ENCODE peak calls at places on chromosome 19, in nine cellular contexts. One of them, this sample, is unnamed.

GRCh38 chr19:18006895-18007604 is 920 bp upstream of the ARRDC2 start:
- DNase-seq in amygdala: peak
- DNase-seq in mucosa of descending colon: peak
- DNase-seq in left colon: peak
- DNase-seq in neural crest cell: peak
- DNase-seq in progenitor cell of endocrine pancreas: peak
- DNase-seq in activated gamma-delta T cell treated with Interleukin-2 at 50 U/mL for 16 hours: peak
- DNase-seq in stimulated activated CD8-positive, alpha-beta memory T cell treated with anti-CD3 and anti-CD28 coated beads, Interleukin-15, amount 100 ng/mL, for 1 hour: peak
- DNase-seq in cardiac muscle cell: peak
- DNase-seq in this sample: peak

GRCh38 chr19:543912-544608 is at the start of gene GZMM:
- DNase-seq in amygdala: no peak
- DNase-seq in mucosa of descending colon: peak
- DNase-seq in left colon: no peak
- DNase-seq in neural crest cell: no peak
- DNase-seq in progenitor cell of endocrine pancreas: no peak
- DNase-seq in activated gamma-delta T cell treated with Interleukin-2 at 50 U/mL for 16 hours: peak
- DNase-seq in stimulated activated CD8-positive, alpha-beta memory T cell treated with anti-CD3 and anti-CD28 coated beads, Interleukin-15, amount 100 ng/mL, for 1 hour: peak
- DNase-seq in cardiac muscle cell: no peak
- DNase-seq in this sample: no peak

GRCh38 chr19:8610928-8611284 is 391 bp upstream of the ADAMTS10 start:
- DNase-seq in amygdala: no peak
- DNase-seq in mucosa of descending colon: no peak
- DNase-seq in left colon: no peak
- DNase-seq in neural crest cell: no peak
- DNase-seq in progenitor cell of endocrine pancreas: no peak
- DNase-seq in activated gamma-delta T cell treated with Interleukin-2 at 50 U/mL for 16 hours: no peak
- DNase-seq in stimulated activated CD8-positive, alpha-beta memory T cell treated with anti-CD3 and anti-CD28 coated beads, Interleukin-15, amount 100 ng/mL, for 1 hour: no peak
- DNase-seq in cardiac muscle cell: no peak
- DNase-seq in this sample: no peak

GRCh38 chr19:38231918-38232317 is 7.9 kb upstream of the DPF1 start:
- DNase-seq in amygdala: no peak
- DNase-seq in mucosa of descending colon: no peak
- DNase-seq in left colon: no peak
- DNase-seq in neural crest cell: no peak
- DNase-seq in progenitor cell of endocrine pancreas: no peak
- DNase-seq in activated gamma-delta T cell treated with Interleukin-2 at 50 U/mL for 16 hours: no peak
- DNase-seq in stimulated activated CD8-positive, alpha-beta memory T cell treated with anti-CD3 and anti-CD28 coated beads, Interleukin-15, amount 100 ng/mL, for 1 hour: no peak
- DNase-seq in cardiac muscle cell: no peak
- DNase-seq in this sample: no peak

GRCh38 chr19:10404888-10405808 is 1.8 kb upstream of the CDC37 start:
- DNase-seq in amygdala: no peak
- DNase-seq in mucosa of descending colon: no peak
- DNase-seq in left colon: no peak
- DNase-seq in neural crest cell: no peak
- DNase-seq in progenitor cell of endocrine pancreas: no peak
- DNase-seq in activated gamma-delta T cell treated with Interleukin-2 at 50 U/mL for 16 hours: no peak
- DNase-seq in stimulated activated CD8-positive, alpha-beta memory T cell treated with anti-CD3 and anti-CD28 coated beads, Interleukin-15, amount 100 ng/mL, for 1 hour: no peak
- DNase-seq in cardiac muscle cell: no peak
- DNase-seq in this sample: no peak

GRCh38 chr19:35959040-35959967 is 23.1 kb downstream of the LRFN3 start:
- DNase-seq in amygdala: no peak
- DNase-seq in mucosa of descending colon: peak
- DNase-seq in left colon: peak
- DNase-seq in neural crest cell: no peak
- DNase-seq in progenitor cell of endocrine pancreas: no peak
- DNase-seq in activated gamma-delta T cell treated with Interleukin-2 at 50 U/mL for 16 hours: peak
- DNase-seq in stimulated activated CD8-positive, alpha-beta memory T cell treated with anti-CD3 and anti-CD28 coated beads, Interleukin-15, amount 100 ng/mL, for 1 hour: peak
- DNase-seq in cardiac muscle cell: no peak
- DNase-seq in this sample: no peak

GRCh38 chr19:11410682-11411081 is 8.4 kb downstream of the RGL3 start:
- DNase-seq in amygdala: no peak
- DNase-seq in mucosa of descending colon: no peak
- DNase-seq in left colon: no peak
- DNase-seq in neural crest cell: no peak
- DNase-seq in progenitor cell of endocrine pancreas: no peak
- DNase-seq in activated gamma-delta T cell treated with Interleukin-2 at 50 U/mL for 16 hours: no peak
- DNase-seq in stimulated activated CD8-positive, alpha-beta memory T cell treated with anti-CD3 and anti-CD28 coated beads, Interleukin-15, amount 100 ng/mL, for 1 hour: no peak
- DNase-seq in cardiac muscle cell: no peak
- DNase-seq in this sample: peak

GRCh38 chr19:31113250-31113685 is 236.0 kb downstream of the TSHZ3 start:
- DNase-seq in amygdala: no peak
- DNase-seq in mucosa of descending colon: no peak
- DNase-seq in left colon: no peak
- DNase-seq in neural crest cell: no peak
- DNase-seq in progenitor cell of endocrine pancreas: no peak
- DNase-seq in activated gamma-delta T cell treated with Interleukin-2 at 50 U/mL for 16 hours: no peak
- DNase-seq in stimulated activated CD8-positive, alpha-beta memory T cell treated with anti-CD3 and anti-CD28 coated beads, Interleukin-15, amount 100 ng/mL, for 1 hour: no peak
- DNase-seq in cardiac muscle cell: no peak
- DNase-seq in this sample: no peak

GRCh38 chr19:38514812-38515633 is 81.5 kb downstream of the RYR1 start:
- DNase-seq in amygdala: peak
- DNase-seq in mucosa of descending colon: peak
- DNase-seq in left colon: peak
- DNase-seq in neural crest cell: peak
- DNase-seq in progenitor cell of endocrine pancreas: peak
- DNase-seq in activated gamma-delta T cell treated with Interleukin-2 at 50 U/mL for 16 hours: peak
- DNase-seq in stimulated activated CD8-positive, alpha-beta memory T cell treated with anti-CD3 and anti-CD28 coated beads, Interleukin-15, amount 100 ng/mL, for 1 hour: peak
- DNase-seq in cardiac muscle cell: peak
- DNase-seq in this sample: peak

GRCh38 chr19:48975947-48976847 is 11.1 kb downstream of the FTL start:
- DNase-seq in amygdala: no peak
- DNase-seq in mucosa of descending colon: no peak
- DNase-seq in left colon: peak
- DNase-seq in neural crest cell: peak
- DNase-seq in progenitor cell of endocrine pancreas: no peak
- DNase-seq in activated gamma-delta T cell treated with Interleukin-2 at 50 U/mL for 16 hours: no peak
- DNase-seq in stimulated activated CD8-positive, alpha-beta memory T cell treated with anti-CD3 and anti-CD28 coated beads, Interleukin-15, amount 100 ng/mL, for 1 hour: no peak
- DNase-seq in cardiac muscle cell: peak
- DNase-seq in this sample: peak

GRCh38 chr19:10915511-10916091 is 12.8 kb downstream of the YIPF2 start:
- DNase-seq in amygdala: no peak
- DNase-seq in mucosa of descending colon: no peak
- DNase-seq in left colon: no peak
- DNase-seq in neural crest cell: no peak
- DNase-seq in progenitor cell of endocrine pancreas: no peak
- DNase-seq in activated gamma-delta T cell treated with Interleukin-2 at 50 U/mL for 16 hours: no peak
- DNase-seq in stimulated activated CD8-positive, alpha-beta memory T cell treated with anti-CD3 and anti-CD28 coated beads, Interleukin-15, amount 100 ng/mL, for 1 hour: no peak
- DNase-seq in cardiac muscle cell: no peak
- DNase-seq in this sample: peak

GRCh38 chr19:5585461-5586299 is 17.9 kb upstream of the TINCR start:
- DNase-seq in amygdala: no peak
- DNase-seq in mucosa of descending colon: no peak
- DNase-seq in left colon: no peak
- DNase-seq in neural crest cell: no peak
- DNase-seq in progenitor cell of endocrine pancreas: no peak
- DNase-seq in activated gamma-delta T cell treated with Interleukin-2 at 50 U/mL for 16 hours: peak
- DNase-seq in stimulated activated CD8-positive, alpha-beta memory T cell treated with anti-CD3 and anti-CD28 coated beads, Interleukin-15, amount 100 ng/mL, for 1 hour: no peak
- DNase-seq in cardiac muscle cell: peak
- DNase-seq in this sample: no peak

GRCh38 chr19:8208710-8209110 is 460 bp upstream of the CERS4 start:
- DNase-seq in amygdala: no peak
- DNase-seq in mucosa of descending colon: no peak
- DNase-seq in left colon: peak
- DNase-seq in neural crest cell: no peak
- DNase-seq in progenitor cell of endocrine pancreas: no peak
- DNase-seq in activated gamma-delta T cell treated with Interleukin-2 at 50 U/mL for 16 hours: no peak
- DNase-seq in stimulated activated CD8-positive, alpha-beta memory T cell treated with anti-CD3 and anti-CD28 coated beads, Interleukin-15, amount 100 ng/mL, for 1 hour: no peak
- DNase-seq in cardiac muscle cell: no peak
- DNase-seq in this sample: no peak

GRCh38 chr19:36652958-36653357 is 13.7 kb downstream of the ZNF461 start:
- DNase-seq in amygdala: no peak
- DNase-seq in mucosa of descending colon: no peak
- DNase-seq in left colon: no peak
- DNase-seq in neural crest cell: no peak
- DNase-seq in progenitor cell of endocrine pancreas: no peak
- DNase-seq in activated gamma-delta T cell treated with Interleukin-2 at 50 U/mL for 16 hours: no peak
- DNase-seq in stimulated activated CD8-positive, alpha-beta memory T cell treated with anti-CD3 and anti-CD28 coated beads, Interleukin-15, amount 100 ng/mL, for 1 hour: no peak
- DNase-seq in cardiac muscle cell: no peak
- DNase-seq in this sample: no peak

GRCh38 chr19:47158879-47159509 is 28.4 kb downstream of the SAE1 start:
- DNase-seq in amygdala: no peak
- DNase-seq in mucosa of descending colon: no peak
- DNase-seq in left colon: no peak
- DNase-seq in neural crest cell: no peak
- DNase-seq in progenitor cell of endocrine pancreas: no peak
- DNase-seq in activated gamma-delta T cell treated with Interleukin-2 at 50 U/mL for 16 hours: peak
- DNase-seq in stimulated activated CD8-positive, alpha-beta memory T cell treated with anti-CD3 and anti-CD28 coated beads, Interleukin-15, amount 100 ng/mL, for 1 hour: no peak
- DNase-seq in cardiac muscle cell: no peak
- DNase-seq in this sample: no peak

GRCh38 chr19:17686592-17687042 is 1.5 kb downstream of the UNC13A start:
- DNase-seq in amygdala: no peak
- DNase-seq in mucosa of descending colon: no peak
- DNase-seq in left colon: peak
- DNase-seq in neural crest cell: peak
- DNase-seq in progenitor cell of endocrine pancreas: no peak
- DNase-seq in activated gamma-delta T cell treated with Interleukin-2 at 50 U/mL for 16 hours: no peak
- DNase-seq in stimulated activated CD8-positive, alpha-beta memory T cell treated with anti-CD3 and anti-CD28 coated beads, Interleukin-15, amount 100 ng/mL, for 1 hour: no peak
- DNase-seq in cardiac muscle cell: peak
- DNase-seq in this sample: no peak

GRCh38 chr19:41569481-41570150 is 6.3 kb upstream of the CEACAM21 start:
- DNase-seq in amygdala: no peak
- DNase-seq in mucosa of descending colon: no peak
- DNase-seq in left colon: no peak
- DNase-seq in neural crest cell: no peak
- DNase-seq in progenitor cell of endocrine pancreas: no peak
- DNase-seq in activated gamma-delta T cell treated with Interleukin-2 at 50 U/mL for 16 hours: no peak
- DNase-seq in stimulated activated CD8-positive, alpha-beta memory T cell treated with anti-CD3 and anti-CD28 coated beads, Interleukin-15, amount 100 ng/mL, for 1 hour: no peak
- DNase-seq in cardiac muscle cell: no peak
- DNase-seq in this sample: no peak

GRCh38 chr19:50702870-50703829 is 16.5 kb downstream of the SHANK1 start:
- DNase-seq in amygdala: no peak
- DNase-seq in mucosa of descending colon: no peak
- DNase-seq in left colon: no peak
- DNase-seq in neural crest cell: no peak
- DNase-seq in progenitor cell of endocrine pancreas: no peak
- DNase-seq in activated gamma-delta T cell treated with Interleukin-2 at 50 U/mL for 16 hours: no peak
- DNase-seq in stimulated activated CD8-positive, alpha-beta memory T cell treated with anti-CD3 and anti-CD28 coated beads, Interleukin-15, amount 100 ng/mL, for 1 hour: no peak
- DNase-seq in cardiac muscle cell: no peak
- DNase-seq in this sample: peak

GRCh38 chr19:14699641-14700040 is 9.8 kb downstream of the ZNF333 start:
- DNase-seq in amygdala: no peak
- DNase-seq in mucosa of descending colon: no peak
- DNase-seq in left colon: no peak
- DNase-seq in neural crest cell: no peak
- DNase-seq in progenitor cell of endocrine pancreas: no peak
- DNase-seq in activated gamma-delta T cell treated with Interleukin-2 at 50 U/mL for 16 hours: no peak
- DNase-seq in stimulated activated CD8-positive, alpha-beta memory T cell treated with anti-CD3 and anti-CD28 coated beads, Interleukin-15, amount 100 ng/mL, for 1 hour: no peak
- DNase-seq in cardiac muscle cell: no peak
- DNase-seq in this sample: no peak

GRCh38 chr19:35093430-35093829 is 22.2 kb upstream of the FXYD3 start:
- DNase-seq in amygdala: no peak
- DNase-seq in mucosa of descending colon: no peak
- DNase-seq in left colon: no peak
- DNase-seq in neural crest cell: no peak
- DNase-seq in progenitor cell of endocrine pancreas: no peak
- DNase-seq in activated gamma-delta T cell treated with Interleukin-2 at 50 U/mL for 16 hours: no peak
- DNase-seq in stimulated activated CD8-positive, alpha-beta memory T cell treated with anti-CD3 and anti-CD28 coated beads, Interleukin-15, amount 100 ng/mL, for 1 hour: no peak
- DNase-seq in cardiac muscle cell: no peak
- DNase-seq in this sample: no peak

GRCh38 chr19:30335306-30335886 is 36.8 kb upstream of the ZNF536 start:
- DNase-seq in amygdala: no peak
- DNase-seq in mucosa of descending colon: no peak
- DNase-seq in left colon: no peak
- DNase-seq in neural crest cell: no peak
- DNase-seq in progenitor cell of endocrine pancreas: no peak
- DNase-seq in activated gamma-delta T cell treated with Interleukin-2 at 50 U/mL for 16 hours: no peak
- DNase-seq in stimulated activated CD8-positive, alpha-beta memory T cell treated with anti-CD3 and anti-CD28 coated beads, Interleukin-15, amount 100 ng/mL, for 1 hour: no peak
- DNase-seq in cardiac muscle cell: no peak
- DNase-seq in this sample: no peak

GRCh38 chr19:7710616-7711015 is 8.7 kb upstream of the FCER2 start:
- DNase-seq in amygdala: no peak
- DNase-seq in mucosa of descending colon: no peak
- DNase-seq in left colon: no peak
- DNase-seq in neural crest cell: no peak
- DNase-seq in progenitor cell of endocrine pancreas: no peak
- DNase-seq in activated gamma-delta T cell treated with Interleukin-2 at 50 U/mL for 16 hours: no peak
- DNase-seq in stimulated activated CD8-positive, alpha-beta memory T cell treated with anti-CD3 and anti-CD28 coated beads, Interleukin-15, amount 100 ng/mL, for 1 hour: no peak
- DNase-seq in cardiac muscle cell: no peak
- DNase-seq in this sample: no peak

GRCh38 chr19:16005925-16006324 is 57.1 kb downstream of the OR10H4 start:
- DNase-seq in amygdala: no peak
- DNase-seq in mucosa of descending colon: no peak
- DNase-seq in left colon: no peak
- DNase-seq in neural crest cell: no peak
- DNase-seq in progenitor cell of endocrine pancreas: no peak
- DNase-seq in activated gamma-delta T cell treated with Interleukin-2 at 50 U/mL for 16 hours: no peak
- DNase-seq in stimulated activated CD8-positive, alpha-beta memory T cell treated with anti-CD3 and anti-CD28 coated beads, Interleukin-15, amount 100 ng/mL, for 1 hour: no peak
- DNase-seq in cardiac muscle cell: no peak
- DNase-seq in this sample: no peak

GRCh38 chr19:56837004-56837403 is 3.5 kb downstream of the PEG3 start:
- DNase-seq in amygdala: no peak
- DNase-seq in mucosa of descending colon: no peak
- DNase-seq in left colon: no peak
- DNase-seq in neural crest cell: no peak
- DNase-seq in progenitor cell of endocrine pancreas: no peak
- DNase-seq in activated gamma-delta T cell treated with Interleukin-2 at 50 U/mL for 16 hours: no peak
- DNase-seq in stimulated activated CD8-positive, alpha-beta memory T cell treated with anti-CD3 and anti-CD28 coated beads, Interleukin-15, amount 100 ng/mL, for 1 hour: no peak
- DNase-seq in cardiac muscle cell: no peak
- DNase-seq in this sample: no peak

GRCh38 chr19:33175886-33176669 is 18.1 kb upstream of the LRP3 start:
- DNase-seq in amygdala: no peak
- DNase-seq in mucosa of descending colon: no peak
- DNase-seq in left colon: no peak
- DNase-seq in neural crest cell: no peak
- DNase-seq in progenitor cell of endocrine pancreas: peak
- DNase-seq in activated gamma-delta T cell treated with Interleukin-2 at 50 U/mL for 16 hours: peak
- DNase-seq in stimulated activated CD8-positive, alpha-beta memory T cell treated with anti-CD3 and anti-CD28 coated beads, Interleukin-15, amount 100 ng/mL, for 1 hour: no peak
- DNase-seq in cardiac muscle cell: peak
- DNase-seq in this sample: no peak

GRCh38 chr19:688214-688613 is 7.0 kb downstream of the PRSS57 start:
- DNase-seq in amygdala: no peak
- DNase-seq in mucosa of descending colon: no peak
- DNase-seq in left colon: no peak
- DNase-seq in neural crest cell: no peak
- DNase-seq in progenitor cell of endocrine pancreas: no peak
- DNase-seq in activated gamma-delta T cell treated with Interleukin-2 at 50 U/mL for 16 hours: no peak
- DNase-seq in stimulated activated CD8-positive, alpha-beta memory T cell treated with anti-CD3 and anti-CD28 coated beads, Interleukin-15, amount 100 ng/mL, for 1 hour: no peak
- DNase-seq in cardiac muscle cell: no peak
- DNase-seq in this sample: no peak

GRCh38 chr19:41134616-41135015 is 20.4 kb downstream of the CYP2F1 start:
- DNase-seq in amygdala: no peak
- DNase-seq in mucosa of descending colon: no peak
- DNase-seq in left colon: no peak
- DNase-seq in neural crest cell: no peak
- DNase-seq in progenitor cell of endocrine pancreas: no peak
- DNase-seq in activated gamma-delta T cell treated with Interleukin-2 at 50 U/mL for 16 hours: no peak
- DNase-seq in stimulated activated CD8-positive, alpha-beta memory T cell treated with anti-CD3 and anti-CD28 coated beads, Interleukin-15, amount 100 ng/mL, for 1 hour: no peak
- DNase-seq in cardiac muscle cell: no peak
- DNase-seq in this sample: no peak

GRCh38 chr19:369256-369655 is 24.7 kb upstream of the MIER2 start:
- DNase-seq in amygdala: no peak
- DNase-seq in mucosa of descending colon: no peak
- DNase-seq in left colon: no peak
- DNase-seq in neural crest cell: no peak
- DNase-seq in progenitor cell of endocrine pancreas: no peak
- DNase-seq in activated gamma-delta T cell treated with Interleukin-2 at 50 U/mL for 16 hours: no peak
- DNase-seq in stimulated activated CD8-positive, alpha-beta memory T cell treated with anti-CD3 and anti-CD28 coated beads, Interleukin-15, amount 100 ng/mL, for 1 hour: no peak
- DNase-seq in cardiac muscle cell: no peak
- DNase-seq in this sample: no peak

GRCh38 chr19:41708481-41708880 is at the start of gene CEACAM5:
- DNase-seq in amygdala: no peak
- DNase-seq in mucosa of descending colon: peak
- DNase-seq in left colon: peak
- DNase-seq in neural crest cell: no peak
- DNase-seq in progenitor cell of endocrine pancreas: no peak
- DNase-seq in activated gamma-delta T cell treated with Interleukin-2 at 50 U/mL for 16 hours: no peak
- DNase-seq in stimulated activated CD8-positive, alpha-beta memory T cell treated with anti-CD3 and anti-CD28 coated beads, Interleukin-15, amount 100 ng/mL, for 1 hour: no peak
- DNase-seq in cardiac muscle cell: no peak
- DNase-seq in this sample: no peak

GRCh38 chr19:44566984-44567383 is 37.5 kb upstream of the CEACAM20 start:
- DNase-seq in amygdala: no peak
- DNase-seq in mucosa of descending colon: no peak
- DNase-seq in left colon: no peak
- DNase-seq in neural crest cell: no peak
- DNase-seq in progenitor cell of endocrine pancreas: no peak
- DNase-seq in activated gamma-delta T cell treated with Interleukin-2 at 50 U/mL for 16 hours: no peak
- DNase-seq in stimulated activated CD8-positive, alpha-beta memory T cell treated with anti-CD3 and anti-CD28 coated beads, Interleukin-15, amount 100 ng/mL, for 1 hour: no peak
- DNase-seq in cardiac muscle cell: no peak
- DNase-seq in this sample: no peak

GRCh38 chr19:40542197-40542859 is 34.3 kb upstream of the SHKBP1 start:
- DNase-seq in amygdala: no peak
- DNase-seq in mucosa of descending colon: peak
- DNase-seq in left colon: peak
- DNase-seq in neural crest cell: no peak
- DNase-seq in progenitor cell of endocrine pancreas: no peak
- DNase-seq in activated gamma-delta T cell treated with Interleukin-2 at 50 U/mL for 16 hours: no peak
- DNase-seq in stimulated activated CD8-positive, alpha-beta memory T cell treated with anti-CD3 and anti-CD28 coated beads, Interleukin-15, amount 100 ng/mL, for 1 hour: no peak
- DNase-seq in cardiac muscle cell: no peak
- DNase-seq in this sample: no peak